ENCODE peak calls at places on chromosomes 12 and 14, in ten cellular contexts. S is stimulated activated CD4-positive, alpha-beta T cell treated with anti-CD3 and anti-CD28 coated beads, Interleukin-4, amount 100 ng/mL, for 1 hour; W is NCI-H1417; N is iPS DF 6.9; P is naive thymus-derived CD8-positive, alpha-beta T cell; F is astrocyte of the spinal cord; M is progenitor cell of endocrine pancreas; Z is WERI-Rb-1; J is HuH-7; I is GM12891. O is an unnamed sample.

GRCh38 chr14:24941719-24942118 is 108.2 kb downstream of the STXBP6 start:
- DNase-seq in W (peak; percentile 94), J (no peak), I (no peak), Z (no peak), P (no peak), N (no peak), S (no peak), M (no peak), F (no peak), O (no peak)

GRCh38 chr12:53102883-53103807 is at the start of gene SOAT2:
- DNase-seq in M (no peak), N (no peak), P (peak; percentile 62), W (peak; percentile 35), S (peak; percentile 39), Z (no peak), F (no peak), J (peak; percentile 75), I (peak; percentile 72), O (no peak)

GRCh38 chr14:59582845-59583509 is 6.4 kb upstream of the CCDC175 start:
- DNase-seq in Z (peak; percentile 52), J (no peak), F (no peak), S (no peak), M (no peak), P (no peak), I (no peak), N (no peak), W (no peak), O (no peak)

GRCh38 chr14:105061428-105062047 is 3.7 kb downstream of the GPR132 start:
- DNase-seq in F (no peak), M (no peak), I (peak; percentile 56), J (no peak), P (peak; percentile 36), Z (no peak), W (no peak), N (no peak), S (peak; percentile 75), O (no peak)

GRCh38 chr12:22527999-22528398 is 16.3 kb downstream of the C2CD5 start:
- DNase-seq in J (no peak), M (no peak), S (no peak), Z (no peak), I (no peak), F (peak; percentile 66), P (no peak), N (no peak), W (no peak), O (no peak)

GRCh38 chr14:69839661-69840060 is 39.6 kb upstream of the SMOC1 start:
- DNase-seq in I (no peak), W (no peak), N (no peak), P (no peak), M (no peak), S (no peak), F (no peak), Z (no peak), J (no peak), O (no peak)

GRCh38 chr12:10672231-10672868 is 1.5 kb downstream of the STYK1 start:
- DNase-seq in Z (no peak), M (no peak), S (no peak), W (no peak), J (no peak), P (peak; percentile 45), F (no peak), I (no peak), N (no peak), O (no peak)

GRCh38 chr14:55754471-55754870 is 174.5 kb downstream of the KTN1 start:
- DNase-seq in N (no peak), F (no peak), J (no peak), W (no peak), P (no peak), Z (no peak), M (no peak), I (no peak), S (no peak), O (no peak)

GRCh38 chr12:21989819-21990412 is 48.7 kb upstream of the ABCC9 start:
- DNase-seq in M (no peak), J (peak; percentile 19), I (no peak), W (peak; percentile 34), F (peak; percentile 50), S (no peak), N (no peak), P (no peak), Z (no peak), O (no peak)

GRCh38 chr14:100609331-100609870 is 22.2 kb upstream of the BEGAIN start:
- DNase-seq in J (no peak), W (no peak), F (no peak), I (no peak), N (no peak), Z (no peak), P (no peak), M (no peak), S (no peak), O (no peak)

GRCh38 chr14:68607852-68608232 is 185.0 kb downstream of the ZFP36L1 start:
- DNase-seq in I (no peak), Z (no peak), N (no peak), F (no peak), J (no peak), P (no peak), M (no peak), W (no peak), S (no peak), O (no peak)